ENCODE peak calls at places on chromosomes 1 and 21, in four cellular contexts. Q, C, Z and F are unnamed samples.

GRCh38 chr1:8082945-8083344 is 56.8 kb upstream of the ERRFI1 start:
- DNase-seq in Z (no peak), C (peak), Q (no peak), F (no peak)

GRCh38 chr1:204885790-204886189 is 15.1 kb downstream of the NFASC start:
- DNase-seq in Q (no peak), C (no peak), Z (no peak), F (no peak)

GRCh38 chr1:117059334-117059677 is 820 bp upstream of the TTF2 start:
- DNase-seq in Z (no peak), Q (no peak), C (no peak), F (no peak)

GRCh38 chr1:204588826-204589225 is 72.6 kb downstream of the MDM4 start:
- DNase-seq in Z (no peak), Q (peak), C (no peak), F (no peak)

GRCh38 chr1:2548068-2548589 is 8.0 kb upstream of the TNFRSF14 start:
- DNase-seq in Z (peak), Q (peak), C (peak), F (peak)

GRCh38 chr21:36735724-36736310 is 36.9 kb downstream of the SIM2 start:
- DNase-seq in C (no peak), Z (no peak), Q (peak), F (no peak)

GRCh38 chr1:203480084-203480483 is 4.5 kb downstream of the PRELP start:
- DNase-seq in Z (no peak), Q (no peak), C (peak), F (no peak)

GRCh38 chr21:42199488-42200463 is 19.2 kb upstream of the ABCG1 start:
- DNase-seq in C (peak), Q (peak), Z (no peak), F (no peak)

GRCh38 chr1:76587213-76587612 is 280.1 kb upstream of the ST6GALNAC5 start:
- DNase-seq in Z (no peak), Q (no peak), C (no peak), F (no peak)

GRCh38 chr1:242452573-242452972 is 71.9 kb downstream of the PLD5 start:
- DNase-seq in C (no peak), Z (no peak), Q (no peak), F (no peak)

GRCh38 chr21:41627428-41627827 is 119.5 kb upstream of the TMPRSS2 start:
- DNase-seq in Q (no peak), Z (no peak), C (peak), F (no peak)

GRCh38 chr21:45418301-45419071 is 13.5 kb downstream of the COL18A1 start:
- DNase-seq in C (no peak), Q (no peak), Z (no peak), F (no peak)

GRCh38 chr1:183678819-183679218 is 25.7 kb upstream of the APOBEC4 start:
- DNase-seq in Z (no peak), C (no peak), Q (no peak), F (no peak)

GRCh38 chr1:176196728-176197127 is 10.4 kb downstream of the COP1 start:
- DNase-seq in Z (no peak), Q (no peak), C (no peak), F (no peak)

GRCh38 chr1:163195728-163196448 is 6.8 kb downstream of the RGS5 start:
- DNase-seq in C (peak), Z (no peak), Q (peak), F (no peak)

GRCh38 chr1:155050560-155051341 is at the start of gene ADAM15:
- DNase-seq in Z (peak), C (peak), Q (peak), F (peak)
- H2BK120ac ChIP-seq in Z (no peak), C (peak), Q (no peak), F (peak)

GRCh38 chr1:164613176-164613575 is 54.2 kb downstream of the PBX1 start:
- DNase-seq in Z (no peak), C (no peak), Q (peak), F (no peak)
- H2BK120ac ChIP-seq in Z (no peak), C (no peak), Q (no peak), F (no peak)

GRCh38 chr1:26354972-26355371 is 1.0 kb upstream of the CRYBG2 start:
- DNase-seq in Q (no peak), Z (peak), C (no peak), F (no peak)
- H2BK120ac ChIP-seq in Q (no peak), Z (no peak), C (no peak), F (peak)

GRCh38 chr1:56566040-56566774 is 13.2 kb downstream of the PLPP3 start:
- DNase-seq in Z (no peak), C (no peak), Q (peak), F (no peak)

GRCh38 chr1:56569661-56570060 is 9.7 kb downstream of the PLPP3 start:
- DNase-seq in Z (no peak), C (no peak), Q (peak), F (no peak)

GRCh38 chr1:56564615-56565014 is 14.7 kb downstream of the PLPP3 start:
- DNase-seq in Z (no peak), C (no peak), Q (no peak), F (no peak)

GRCh38 chr1:56563568-56563967 is 15.8 kb downstream of the PLPP3 start:
- DNase-seq in Z (no peak), C (no peak), Q (no peak), F (no peak)

GRCh38 chr1:56566994-56567393 is 12.4 kb downstream of the PLPP3 start:
- DNase-seq in Q (peak), C (no peak), Z (no peak), F (no peak)
- H2BK120ac ChIP-seq in Q (no peak), C (no peak), Z (no peak), F (no peak)

GRCh38 chr1:224435999-224436398 is 1.4 kb upstream of the WDR26 start:
- DNase-seq in Q (no peak), Z (no peak), C (no peak), F (no peak)

GRCh38 chr1:224435318-224435763 is 744 bp upstream of the WDR26 start:
- DNase-seq in Z (peak), Q (peak), C (peak), F (no peak)

GRCh38 chr1:224433671-224434446 is 738 bp downstream of the WDR26 start:
- DNase-seq in Z (peak), Q (peak), C (no peak), F (peak)

GRCh38 chr1:224434447-224435317 is at the start of gene WDR26:
- DNase-seq in Z (peak), C (peak), Q (peak), F (peak)

GRCh38 chr1:224438989-224439388 is 4.4 kb upstream of the WDR26 start:
- DNase-seq in C (no peak), Q (peak), Z (no peak), F (no peak)
- H2BK120ac ChIP-seq in C (no peak), Q (no peak), Z (no peak), F (no peak)